ENCODE peak calls at places on chromosomes 3 and 15, in ten cellular contexts. U, J, Z, X, N, C, F, H, B and D are unnamed samples.

GRCh38 chr15:41258706-41259471 is 27.8 kb downstream of the CHP1 start:
- DNase-seq in H (no peak), J (no peak), N (no peak), U (peak), Z (no peak), C (peak), X (no peak), F (no peak), B (no peak), D (no peak)

GRCh38 chr3:2156244-2156847 is 57.7 kb downstream of the CNTN4 start:
- DNase-seq in U (no peak), X (no peak), C (no peak), B (no peak), F (no peak), H (no peak), N (peak), Z (peak), J (no peak), D (no peak)

GRCh38 chr15:99486371-99487336 is 79.1 kb upstream of the MEF2A start:
- DNase-seq in J (peak), F (peak), Z (no peak), C (peak), B (no peak), U (peak), N (peak), X (no peak), H (peak), D (no peak)

GRCh38 chr3:48194446-48195071 is 6.3 kb upstream of the CDC25A start:
- DNase-seq in B (no peak), F (no peak), Z (peak), J (peak), C (no peak), N (peak), H (peak), X (peak), U (peak), D (peak)

GRCh38 chr3:66121288-66121687 is 82.6 kb upstream of the MAGI1 start:
- DNase-seq in F (no peak), Z (no peak), N (no peak), C (no peak), B (no peak), U (peak), X (no peak), H (no peak), J (no peak), D (no peak)

GRCh38 chr3:51099794-51100542 is 285.1 kb upstream of the MANF start:
- DNase-seq in J (no peak), B (no peak), H (peak), X (no peak), Z (peak), N (peak), C (peak), F (no peak), U (peak), D (no peak)

GRCh38 chr3:155605571-155605970 is 139.3 kb downstream of the PLCH1 start:
- DNase-seq in C (no peak), N (no peak), H (no peak), X (no peak), U (no peak), Z (no peak), J (no peak), F (no peak), B (no peak), D (no peak)

GRCh38 chr15:87263844-87264243 is 992.7 kb downstream of the NTRK3 start:
- DNase-seq in X (no peak), H (no peak), J (no peak), Z (no peak), F (no peak), B (no peak), U (peak), N (no peak), C (no peak), D (no peak)

GRCh38 chr15:59360896-59361295 is 11.8 kb downstream of the MYO1E start:
- DNase-seq in Z (no peak), X (no peak), N (no peak), J (no peak), H (no peak), B (no peak), F (no peak), U (peak), C (no peak), D (no peak)

GRCh38 chr3:102790742-102791141 is 355.9 kb downstream of the ZPLD1 start:
- DNase-seq in F (no peak), U (peak), N (no peak), J (no peak), X (no peak), H (no peak), C (no peak), B (no peak), Z (no peak), D (no peak)

DNA sequence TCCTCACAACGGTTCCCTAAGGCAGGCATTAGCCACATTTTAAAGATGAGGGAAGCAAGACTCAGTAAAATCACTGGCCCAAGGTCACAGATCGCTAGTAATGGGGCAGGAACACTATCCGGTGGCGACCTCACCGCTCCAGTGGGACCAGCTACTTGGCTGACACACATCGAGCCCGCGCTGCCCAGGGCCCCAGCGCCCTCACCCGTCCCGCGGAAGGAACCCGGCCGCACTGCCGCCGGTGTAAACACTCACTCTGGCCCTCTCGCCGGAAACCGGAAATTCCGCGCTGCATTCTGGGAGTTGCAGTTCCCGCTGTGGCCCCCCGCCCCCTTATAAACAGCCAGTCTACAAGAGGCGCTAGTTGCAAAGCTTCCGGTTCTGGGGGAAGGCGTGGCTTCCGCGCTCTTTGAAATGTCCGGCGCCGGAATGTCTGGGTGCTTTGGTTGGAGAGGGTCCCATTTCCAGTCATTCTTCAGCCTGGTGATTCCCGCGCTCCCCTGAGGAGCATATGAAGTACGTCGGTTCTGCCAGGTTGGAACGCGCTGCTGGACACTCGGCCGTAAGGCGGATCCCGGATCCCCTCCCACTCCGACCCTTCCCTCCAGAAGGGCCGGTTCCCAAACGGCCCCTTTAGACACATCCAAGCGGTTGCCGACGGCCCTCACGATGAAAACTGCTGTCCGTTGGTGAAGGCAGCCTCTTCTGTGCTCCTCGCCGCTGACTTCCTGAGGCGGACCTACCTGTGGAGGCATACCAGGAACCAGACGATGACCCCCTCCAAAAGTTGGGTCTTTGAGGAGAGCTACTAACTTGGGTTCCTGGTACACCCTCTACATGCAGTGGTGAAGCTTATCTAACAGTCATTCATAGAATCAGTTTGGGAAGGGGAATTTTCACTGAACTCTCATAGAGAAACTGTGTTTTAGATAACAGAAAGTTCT is at the start of gene UBL7:
- DNase-seq in F (peak), B (peak), C (peak), Z (peak), U (peak), X (peak), H (peak), J (peak), N (peak), D (peak)
- TF ChIP-seq CTCF in F (no peak), B (peak), C (peak), Z (peak), U (no peak), X (no peak), H (no peak), J (peak), N (peak), D (no peak)

DNA sequence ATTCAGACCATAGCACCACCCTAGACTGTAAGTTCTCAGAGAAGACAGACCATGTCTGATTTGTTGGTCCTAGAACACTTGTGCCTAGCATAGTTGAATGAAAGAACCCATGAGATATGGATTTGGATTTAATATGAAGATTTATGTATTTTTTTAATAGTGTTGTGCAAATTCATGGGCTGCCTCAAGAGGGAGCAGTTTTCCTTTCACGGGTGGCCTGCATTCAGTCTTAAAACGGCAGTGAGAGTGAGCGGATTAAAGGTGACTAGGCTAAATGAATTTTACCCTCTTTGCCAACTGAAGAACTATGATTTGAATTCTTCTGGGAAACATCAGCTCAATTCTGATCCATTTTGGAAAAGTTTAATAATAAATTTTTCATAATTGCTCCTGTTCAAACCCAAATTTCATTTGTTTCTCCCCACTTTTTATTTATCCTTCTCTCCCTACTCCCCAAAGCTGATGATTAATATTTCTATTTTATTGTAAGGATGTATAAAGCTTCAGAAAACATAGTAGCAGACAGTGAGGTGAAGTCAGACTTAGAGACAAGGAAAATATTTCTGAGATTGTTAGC is 67.3 kb downstream of the MORC1 start:
- DNase-seq in F (no peak), J (no peak), B (no peak), X (no peak), U (peak), N (no peak), H (no peak), Z (no peak), C (no peak), D (no peak)
- TF ChIP-seq CTCF in F (no peak), J (peak), B (peak), X (peak), U (peak), N (peak), H (peak), Z (peak), C (peak), D (peak)

GRCh38 chr3:87792193-87792531 is 266.6 kb downstream of the CGGBP1 start:
- DNase-seq in B (no peak), N (no peak), C (no peak), X (no peak), J (no peak), H (no peak), U (no peak), Z (no peak), F (no peak), D (no peak)

GRCh38 chr3:87796137-87796899 is 262.5 kb downstream of the CGGBP1 start:
- DNase-seq in N (no peak), X (no peak), Z (no peak), F (no peak), C (no peak), H (no peak), B (no peak), J (no peak), U (no peak), D (no peak)

GRCh38 chr3:87791248-87792027 is 267.4 kb downstream of the CGGBP1 start:
- DNase-seq in F (no peak), H (no peak), N (no peak), Z (no peak), J (no peak), X (no peak), U (no peak), B (no peak), C (no peak), D (no peak)

GRCh38 chr3:87793322-87793877 is 265.4 kb downstream of the CGGBP1 start:
- DNase-seq in U (no peak), J (no peak), B (no peak), N (peak), X (no peak), C (no peak), F (no peak), Z (no peak), H (no peak), D (no peak)

DNA sequence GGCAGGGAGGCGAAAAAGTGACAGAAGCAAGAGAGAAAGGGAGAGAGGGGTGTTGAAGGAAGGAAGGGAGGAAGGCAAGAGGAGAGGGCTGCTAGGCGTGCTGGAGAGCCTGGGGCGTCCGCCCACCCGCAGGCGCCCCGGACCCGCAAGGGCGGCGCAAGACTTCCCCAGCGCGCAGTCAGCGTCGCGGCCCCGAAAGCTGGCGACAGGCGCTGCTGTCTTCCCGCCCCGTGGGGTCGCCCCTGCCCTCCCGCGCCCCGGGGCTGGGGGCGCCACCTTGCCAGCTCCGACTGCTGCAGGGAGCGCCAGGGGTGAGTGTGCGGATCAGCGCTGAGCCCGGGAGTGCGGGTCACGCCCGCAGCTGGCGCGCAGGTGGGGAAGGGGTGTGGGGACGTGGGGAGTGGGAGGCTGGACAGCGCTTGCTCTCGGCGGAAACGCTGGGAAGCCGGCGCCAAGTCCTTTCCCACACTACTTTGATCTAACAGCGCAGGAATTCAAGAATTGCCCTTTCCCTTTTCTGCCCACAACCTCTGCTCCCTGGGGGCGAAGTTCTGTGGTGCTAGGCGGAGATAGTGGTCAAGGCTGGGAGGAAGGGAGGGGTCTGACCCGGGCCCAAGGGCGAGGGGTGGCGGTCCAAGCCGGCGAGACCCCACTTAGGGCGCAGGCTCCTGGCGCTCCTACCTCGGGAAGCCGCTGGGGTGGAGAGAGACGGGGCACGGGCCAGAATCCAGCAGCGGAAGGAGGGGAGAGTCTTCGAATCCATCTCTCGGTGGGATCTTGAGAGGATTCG is 266.1 kb downstream of the CGGBP1 start:
- DNase-seq in X (no peak), N (peak), H (no peak), J (no peak), F (no peak), Z (peak), B (no peak), U (no peak), C (no peak), D (peak)
- TF ChIP-seq CTCF in X (no peak), N (peak), H (no peak), J (no peak), F (no peak), Z (peak), B (no peak), U (no peak), C (no peak), D (no peak)

DNA sequence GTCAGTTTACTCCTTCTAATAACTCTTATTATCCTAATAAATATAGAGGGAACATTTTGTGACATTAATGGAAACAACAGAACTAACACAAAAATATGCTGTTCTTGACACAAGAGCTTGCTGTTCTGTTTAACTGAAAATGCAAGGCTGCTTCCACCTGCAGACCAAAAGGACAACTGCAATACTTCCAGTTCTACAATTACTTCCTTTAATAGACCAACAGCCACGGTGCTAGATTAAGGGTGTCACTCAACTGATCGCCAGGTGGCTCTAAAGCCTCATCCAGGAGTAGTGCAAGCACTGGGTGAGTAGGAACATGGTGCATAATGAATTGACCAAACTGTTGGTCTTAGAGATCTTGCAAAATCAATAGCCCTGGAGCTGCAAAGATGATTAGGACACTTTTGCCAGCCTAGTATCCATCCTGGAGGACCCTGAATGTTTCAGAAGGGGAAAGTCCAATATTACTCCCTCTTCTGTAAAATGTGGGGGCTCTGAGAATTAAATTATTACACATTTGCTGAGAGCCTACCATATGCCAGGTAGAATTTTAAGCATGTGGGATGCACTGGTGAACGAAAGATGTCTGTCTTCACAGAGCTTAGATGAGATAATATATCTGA is 3.6 kb upstream of the CLDN16 start:
- DNase-seq in Z (no peak), B (no peak), F (peak), C (no peak), X (no peak), H (no peak), U (peak), J (no peak), N (peak), D (no peak)
- TF ChIP-seq CTCF in Z (no peak), B (no peak), F (peak), C (peak), X (peak), H (peak), U (peak), J (no peak), N (peak), D (no peak)

DNA sequence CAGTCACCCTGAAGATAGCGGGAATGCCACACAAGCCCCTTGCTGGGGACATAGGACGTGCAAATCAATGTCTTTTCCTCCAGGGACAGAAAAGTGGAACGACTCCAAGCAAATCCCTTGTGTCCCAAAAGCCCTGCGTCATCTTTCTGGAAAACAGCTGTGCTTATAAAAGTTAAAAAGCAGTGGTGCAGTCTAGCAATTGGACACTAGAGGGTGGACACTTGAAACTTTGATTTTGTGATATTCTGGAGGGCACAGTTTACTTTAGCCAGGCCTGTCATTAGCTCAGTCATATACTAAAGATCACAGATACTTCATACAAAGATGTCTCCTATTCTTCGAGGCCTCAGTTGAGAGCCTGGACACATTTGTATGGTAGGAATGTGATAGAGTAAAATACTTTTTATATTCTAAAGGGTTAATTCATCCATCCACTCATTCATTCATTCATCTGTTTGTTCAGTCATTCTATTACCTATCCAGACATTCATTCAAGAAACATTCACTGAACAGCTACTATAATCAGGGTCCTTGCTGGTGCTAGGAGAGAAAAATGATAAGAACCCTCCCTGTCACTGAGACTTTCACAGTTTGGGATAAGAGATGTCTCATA is 63.8 kb upstream of the ANKRD34C start:
- DNase-seq in N (no peak), U (no peak), C (no peak), J (no peak), B (no peak), Z (no peak), F (no peak), X (no peak), H (no peak), D (no peak)
- TF ChIP-seq CTCF in N (peak), U (peak), C (peak), J (peak), B (no peak), Z (peak), F (no peak), X (no peak), H (peak), D (peak)

DNA sequence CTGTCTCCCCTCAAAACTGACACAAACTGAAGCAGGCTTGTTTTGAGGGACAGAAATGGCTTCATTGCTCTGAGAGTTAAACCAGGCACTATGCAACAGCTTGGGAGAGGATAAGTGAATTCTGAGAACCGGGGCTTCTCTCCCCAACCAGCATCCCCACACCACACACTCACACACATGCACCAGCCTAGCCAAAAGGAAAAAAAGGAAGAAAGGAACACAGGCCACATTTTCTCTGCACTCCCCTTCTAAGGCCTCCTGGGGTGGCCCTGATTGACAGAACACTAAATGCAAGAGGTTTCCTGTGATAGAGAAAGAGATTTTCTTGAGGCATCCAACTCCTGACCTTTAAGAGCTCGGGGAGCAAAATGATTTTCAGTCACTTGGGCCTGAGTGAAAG is 177.5 kb downstream of the TLE3 start:
- DNase-seq in U (no peak), N (peak), J (no peak), B (no peak), C (no peak), H (no peak), X (no peak), Z (no peak), F (no peak), D (no peak)
- TF ChIP-seq CTCF in U (no peak), N (no peak), J (no peak), B (no peak), C (no peak), H (no peak), X (no peak), Z (no peak), F (no peak), D (no peak)

DNA sequence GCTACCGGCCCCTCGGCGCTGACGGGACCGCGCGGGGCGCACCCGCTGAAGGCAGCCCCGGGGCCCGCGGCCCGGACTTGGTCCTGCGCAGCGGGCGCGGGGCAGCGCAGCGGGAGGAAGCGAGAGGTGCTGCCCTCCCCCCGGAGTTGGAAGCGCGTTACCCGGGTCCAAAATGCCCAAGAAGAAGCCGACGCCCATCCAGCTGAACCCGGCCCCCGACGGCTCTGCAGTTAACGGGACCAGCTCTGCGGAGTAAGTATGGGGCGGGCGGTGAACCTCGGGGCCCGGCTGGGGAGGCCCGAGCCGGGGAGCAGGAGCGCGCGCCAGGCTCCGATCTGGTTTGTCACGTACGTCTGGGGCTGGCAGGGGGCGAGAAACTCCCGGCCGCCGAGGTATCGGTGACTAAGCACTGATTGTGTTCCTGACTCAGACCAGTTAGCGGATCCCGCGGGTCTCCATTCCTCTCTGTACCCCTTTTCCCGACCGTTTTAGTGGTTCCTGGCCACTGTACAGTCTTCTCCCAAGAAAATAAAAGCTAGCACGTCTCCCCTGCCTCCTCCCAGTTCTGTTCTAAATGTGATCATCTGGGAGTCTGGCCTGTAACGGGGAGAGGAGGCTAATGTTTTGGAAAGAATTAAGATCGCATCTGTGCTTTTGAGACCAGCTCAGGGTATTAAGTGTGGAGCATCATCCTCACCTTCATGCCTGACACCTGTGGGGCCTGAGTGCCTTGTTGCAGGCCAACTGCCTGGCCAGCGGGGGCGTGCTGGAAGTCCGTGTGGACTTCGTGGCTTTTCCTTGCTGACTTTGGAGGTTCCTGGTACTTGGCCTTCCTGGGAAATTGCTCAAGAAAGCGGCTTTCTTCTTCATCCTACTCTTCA is 704 bp downstream of the MAP2K1 start:
- DNase-seq in B (peak), U (peak), C (no peak), Z (peak), X (peak), N (peak), F (peak), H (peak), J (peak), D (peak)
- TF ChIP-seq CTCF in B (no peak), U (peak), C (peak), Z (peak), X (peak), N (peak), F (no peak), H (peak), J (no peak), D (no peak)